ENCODE peak calls at places on chromosomes 6 and 20, in five cellular contexts. One of them, this sample, is unnamed.

GRCh38 chr6:166415833-166416347 is 33.1 kb upstream of the MPC1 start:
- DNase-seq in HT1080: no peak
- DNase-seq in NCI-H1694 treated with DMSO at 0.1 percent for 48 hours: no peak
- DNase-seq in COR-L47: no peak
- DNase-seq in heart right ventricle: no peak
- DNase-seq in this sample: no peak

GRCh38 chr6:79614326-79615285 is 16.5 kb upstream of the SH3BGRL2 start:
- DNase-seq in HT1080: no peak
- DNase-seq in NCI-H1694 treated with DMSO at 0.1 percent for 48 hours: no peak
- DNase-seq in COR-L47: no peak
- DNase-seq in heart right ventricle: no peak
- DNase-seq in this sample: no peak

GRCh38 chr6:24009319-24009718 is 116.7 kb upstream of the NRSN1 start:
- DNase-seq in HT1080: no peak
- DNase-seq in NCI-H1694 treated with DMSO at 0.1 percent for 48 hours: no peak
- DNase-seq in COR-L47: peak; percentile 83
- DNase-seq in heart right ventricle: no peak
- DNase-seq in this sample: no peak

GRCh38 chr6:129590408-129591022 is 119.5 kb downstream of the ARHGAP18 start:
- DNase-seq in HT1080: peak; percentile 53
- DNase-seq in NCI-H1694 treated with DMSO at 0.1 percent for 48 hours: no peak
- DNase-seq in COR-L47: no peak
- DNase-seq in heart right ventricle: no peak
- DNase-seq in this sample: no peak

GRCh38 chr6:111709615-111710398 is 104.1 kb upstream of the TRAF3IP2 start:
- DNase-seq in HT1080: peak; percentile 50
- DNase-seq in NCI-H1694 treated with DMSO at 0.1 percent for 48 hours: peak; percentile 83
- DNase-seq in COR-L47: peak; percentile 19
- DNase-seq in heart right ventricle: peak; percentile 41
- DNase-seq in this sample: peak; percentile 76

GRCh38 chr6:88268508-88268907 is 102.4 kb upstream of the CNR1 start:
- DNase-seq in HT1080: no peak
- DNase-seq in NCI-H1694 treated with DMSO at 0.1 percent for 48 hours: no peak
- DNase-seq in COR-L47: no peak
- DNase-seq in heart right ventricle: no peak
- DNase-seq in this sample: no peak

GRCh38 chr6:107539849-107540464 is 50.0 kb downstream of the SOBP start:
- DNase-seq in HT1080: no peak
- DNase-seq in NCI-H1694 treated with DMSO at 0.1 percent for 48 hours: no peak
- DNase-seq in COR-L47: no peak
- DNase-seq in heart right ventricle: no peak
- DNase-seq in this sample: no peak

GRCh38 chr6:138026342-138026741 is 80.9 kb downstream of the PERP start:
- DNase-seq in HT1080: no peak
- DNase-seq in NCI-H1694 treated with DMSO at 0.1 percent for 48 hours: no peak
- DNase-seq in COR-L47: no peak
- DNase-seq in heart right ventricle: no peak
- DNase-seq in this sample: no peak

GRCh38 chr6:159125977-159126376 is 43.2 kb upstream of the FNDC1 start:
- DNase-seq in HT1080: no peak
- DNase-seq in NCI-H1694 treated with DMSO at 0.1 percent for 48 hours: no peak
- DNase-seq in COR-L47: no peak
- DNase-seq in heart right ventricle: peak; percentile 51
- DNase-seq in this sample: peak; percentile 73

GRCh38 chr6:12260458-12261041 is 29.6 kb upstream of the EDN1 start:
- DNase-seq in HT1080: no peak
- DNase-seq in NCI-H1694 treated with DMSO at 0.1 percent for 48 hours: no peak
- DNase-seq in COR-L47: no peak
- DNase-seq in heart right ventricle: no peak
- DNase-seq in this sample: no peak

GRCh38 chr20:36574278-36575065 is 1.1 kb downstream of the TGIF2 start:
- DNase-seq in HT1080: peak; percentile 36
- DNase-seq in NCI-H1694 treated with DMSO at 0.1 percent for 48 hours: peak; percentile 10
- DNase-seq in COR-L47: no peak
- DNase-seq in heart right ventricle: peak; percentile 46
- DNase-seq in this sample: peak; percentile 71

GRCh38 chr20:51043811-51044210 is 20.9 kb upstream of the KCNG1 start:
- DNase-seq in HT1080: peak; percentile 81
- DNase-seq in NCI-H1694 treated with DMSO at 0.1 percent for 48 hours: no peak
- DNase-seq in COR-L47: no peak
- DNase-seq in heart right ventricle: no peak
- DNase-seq in this sample: no peak

GRCh38 chr6:80003841-80004198 is 629 bp upstream of the TTK start:
- DNase-seq in HT1080: no peak
- DNase-seq in NCI-H1694 treated with DMSO at 0.1 percent for 48 hours: peak; percentile 63
- DNase-seq in COR-L47: peak; percentile 30
- DNase-seq in heart right ventricle: peak; percentile 16
- DNase-seq in this sample: peak; percentile 60

GRCh38 chr6:42220754-42221153 is 3.1 kb upstream of the MRPS10 start:
- DNase-seq in HT1080: no peak
- DNase-seq in NCI-H1694 treated with DMSO at 0.1 percent for 48 hours: no peak
- DNase-seq in COR-L47: no peak
- DNase-seq in heart right ventricle: no peak
- DNase-seq in this sample: no peak

GRCh38 chr6:158500016-158500735 is 59.7 kb upstream of the TMEM181 start:
- DNase-seq in HT1080: peak; percentile 33
- DNase-seq in NCI-H1694 treated with DMSO at 0.1 percent for 48 hours: no peak
- DNase-seq in COR-L47: no peak
- DNase-seq in heart right ventricle: no peak
- DNase-seq in this sample: no peak

GRCh38 chr6:125252891-125253290 is 48.9 kb downstream of the HDDC2 start:
- DNase-seq in HT1080: no peak
- DNase-seq in NCI-H1694 treated with DMSO at 0.1 percent for 48 hours: no peak
- DNase-seq in COR-L47: no peak
- DNase-seq in heart right ventricle: no peak
- DNase-seq in this sample: no peak

GRCh38 chr20:5947276-5947675 is 3.1 kb downstream of the TRMT6 start:
- DNase-seq in HT1080: no peak
- DNase-seq in NCI-H1694 treated with DMSO at 0.1 percent for 48 hours: no peak
- DNase-seq in COR-L47: no peak
- DNase-seq in heart right ventricle: no peak
- DNase-seq in this sample: no peak

GRCh38 chr20:24166127-24166389 is 177.5 kb upstream of the GGTLC1 start:
- DNase-seq in HT1080: no peak
- DNase-seq in NCI-H1694 treated with DMSO at 0.1 percent for 48 hours: no peak
- DNase-seq in COR-L47: no peak
- DNase-seq in heart right ventricle: no peak
- DNase-seq in this sample: no peak

This sample was measured in Right ventricle myocardium inferior.